ENCODE peak calls at places on chromosome 9, in seven cellular contexts. One of them, this sample, is unnamed. For H3K36me3 and H3K4me1, the result is how much of the 10 kb centered on the place peaks cover.

GRCh38 chr9:88310310-88310980 is 77.8 kb upstream of the SPIN1 start:
- DNase-seq in OCI-LY7: no peak
- DNase-seq in heart left ventricle: no peak
- DNase-seq in transverse colon: peak
- DNase-seq in right atrium auricular region: no peak
- DNase-seq in right lobe of liver: no peak
- DNase-seq in fibroblast of lung: peak
- DNase-seq in this sample: no peak

GRCh38 chr9:23088932-23089364 is 642.3 kb downstream of the DMRTA1 start:
- DNase-seq in OCI-LY7: peak
- DNase-seq in heart left ventricle: no peak
- DNase-seq in transverse colon: no peak
- DNase-seq in right atrium auricular region: no peak
- DNase-seq in right lobe of liver: peak
- DNase-seq in fibroblast of lung: no peak
- DNase-seq in this sample: no peak

GRCh38 chr9:100131875-100132430 is 32.9 kb downstream of the INVS start:
- DNase-seq in OCI-LY7: no peak
- DNase-seq in heart left ventricle: no peak
- DNase-seq in transverse colon: no peak
- DNase-seq in right atrium auricular region: no peak
- DNase-seq in right lobe of liver: no peak
- DNase-seq in fibroblast of lung: no peak
- DNase-seq in this sample: no peak

GRCh38 chr9:70011366-70011765 is 32.3 kb upstream of the MAMDC2 start:
- DNase-seq in OCI-LY7: no peak
- DNase-seq in heart left ventricle: no peak
- DNase-seq in transverse colon: no peak
- DNase-seq in right atrium auricular region: no peak
- DNase-seq in right lobe of liver: no peak
- DNase-seq in fibroblast of lung: no peak
- DNase-seq in this sample: no peak

GRCh38 chr9:68599826-68600225 is 59.1 kb upstream of the TMEM252 start:
- DNase-seq in OCI-LY7: no peak
- DNase-seq in heart left ventricle: no peak
- DNase-seq in transverse colon: no peak
- DNase-seq in right atrium auricular region: no peak
- DNase-seq in right lobe of liver: no peak
- DNase-seq in fibroblast of lung: no peak
- DNase-seq in this sample: no peak

GRCh38 chr9:19999491-20000057 is 210.7 kb upstream of the SLC24A2 start:
- DNase-seq in OCI-LY7: no peak
- DNase-seq in heart left ventricle: no peak
- DNase-seq in transverse colon: no peak
- DNase-seq in right atrium auricular region: no peak
- DNase-seq in right lobe of liver: no peak
- DNase-seq in fibroblast of lung: peak
- DNase-seq in this sample: no peak

GRCh38 chr9:117526674-117527073 is 111.8 kb upstream of the ASTN2 start:
- DNase-seq in OCI-LY7: no peak
- DNase-seq in heart left ventricle: no peak
- DNase-seq in transverse colon: no peak
- DNase-seq in right atrium auricular region: no peak
- DNase-seq in right lobe of liver: no peak
- DNase-seq in fibroblast of lung: no peak
- DNase-seq in this sample: no peak

GRCh38 chr9:79209012-79209411 is 362.8 kb upstream of the TLE4 start:
- DNase-seq in OCI-LY7: no peak
- DNase-seq in heart left ventricle: no peak
- DNase-seq in transverse colon: no peak
- DNase-seq in right atrium auricular region: no peak
- DNase-seq in right lobe of liver: no peak
- DNase-seq in fibroblast of lung: no peak
- DNase-seq in this sample: no peak

GRCh38 chr9:86546712-86547111 is 192.5 kb upstream of the TUT7 start:
- DNase-seq in OCI-LY7: no peak
- DNase-seq in heart left ventricle: no peak
- DNase-seq in transverse colon: no peak
- DNase-seq in right atrium auricular region: no peak
- DNase-seq in right lobe of liver: no peak
- DNase-seq in fibroblast of lung: peak
- DNase-seq in this sample: no peak

GRCh38 chr9:93662952-93663572 is 86.7 kb downstream of the PHF2 start:
- DNase-seq in OCI-LY7: no peak
- DNase-seq in heart left ventricle: no peak
- DNase-seq in transverse colon: no peak
- DNase-seq in right atrium auricular region: no peak
- DNase-seq in right lobe of liver: no peak
- DNase-seq in fibroblast of lung: no peak
- DNase-seq in this sample: no peak

GRCh38 chr9:96116275-96117051 is 185.5 kb downstream of the HSD17B3 start:
- DNase-seq in OCI-LY7: no peak
- DNase-seq in heart left ventricle: no peak
- DNase-seq in transverse colon: peak
- DNase-seq in right atrium auricular region: no peak
- DNase-seq in right lobe of liver: no peak
- DNase-seq in fibroblast of lung: peak
- DNase-seq in this sample: no peak

GRCh38 chr9:106419737-106420136 is 443.2 kb upstream of the ZNF462 start:
- DNase-seq in OCI-LY7: no peak
- DNase-seq in heart left ventricle: no peak
- DNase-seq in transverse colon: no peak
- DNase-seq in right atrium auricular region: no peak
- DNase-seq in right lobe of liver: no peak
- DNase-seq in fibroblast of lung: no peak
- DNase-seq in this sample: no peak

DNA sequence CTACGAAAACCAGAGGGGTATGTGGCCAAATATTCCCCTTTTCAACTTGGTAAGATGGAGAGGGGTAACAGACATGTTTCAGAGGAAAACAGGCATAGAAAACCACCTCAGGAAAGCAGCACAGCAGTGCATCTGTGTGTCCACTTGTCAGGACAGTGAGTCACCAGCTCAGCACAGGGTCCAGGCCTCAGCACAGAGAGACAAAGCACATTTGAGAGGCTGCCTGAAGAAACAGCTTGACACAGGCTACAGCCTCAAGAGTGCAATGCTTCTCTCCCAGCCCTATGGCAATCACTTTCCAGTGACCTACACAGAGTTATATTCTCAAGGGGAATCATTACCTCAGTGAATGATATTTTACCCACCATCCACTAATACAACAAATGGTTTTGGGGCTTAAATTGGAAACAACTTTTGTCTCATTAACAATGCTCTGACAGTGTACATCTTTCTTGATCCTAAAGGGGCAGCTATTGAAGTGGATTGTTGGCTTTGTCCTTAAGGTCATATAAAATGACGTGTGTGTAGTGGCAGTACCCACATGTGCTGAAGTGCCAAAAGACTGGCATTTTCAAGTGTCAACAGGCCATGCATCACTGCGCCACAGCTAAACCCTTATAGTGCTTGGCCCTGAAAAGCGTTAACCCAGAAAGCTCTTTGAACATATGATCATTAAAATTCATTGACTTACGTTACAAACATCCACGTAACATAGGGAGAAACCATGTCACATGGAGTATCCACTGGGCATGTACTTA is 46.4 kb downstream of the ERMP1 start:
- DNase-seq in OCI-LY7: no peak
- DNase-seq in heart left ventricle: no peak
- DNase-seq in transverse colon: no peak
- DNase-seq in right atrium auricular region: no peak
- DNase-seq in right lobe of liver: no peak
- DNase-seq in fibroblast of lung: peak
- DNase-seq in this sample: no peak
- H3K27ac ChIP-seq in OCI-LY7: no peak
- H3K27ac ChIP-seq in heart left ventricle: no peak
- H3K27ac ChIP-seq in transverse colon: no peak
- H3K27ac ChIP-seq in right atrium auricular region: no peak
- H3K27ac ChIP-seq in right lobe of liver: no peak
- H3K27ac ChIP-seq in fibroblast of lung: no peak
- H3K27ac ChIP-seq in this sample: no peak

DNA sequence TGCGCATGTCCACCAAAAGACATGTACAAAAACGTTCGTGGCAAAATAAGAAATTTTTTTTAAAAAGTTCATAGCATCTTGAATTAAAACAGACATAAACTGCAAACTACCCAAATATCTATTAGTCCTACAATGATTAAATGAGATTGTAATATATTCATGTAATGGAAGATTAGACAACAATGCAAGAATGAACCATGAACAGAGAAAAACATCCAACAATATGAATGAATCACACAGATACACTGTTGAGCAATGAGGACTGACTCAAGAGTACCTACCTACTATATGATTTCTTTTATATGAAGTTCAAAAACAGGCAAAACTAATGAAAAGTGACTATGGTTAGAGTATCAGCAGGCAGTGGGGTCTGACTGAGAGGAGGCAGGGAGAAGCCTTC is 17.9 kb upstream of the CTNNAL1 start:
- DNase-seq in OCI-LY7: no peak
- DNase-seq in heart left ventricle: no peak
- DNase-seq in transverse colon: no peak
- DNase-seq in right atrium auricular region: no peak
- DNase-seq in right lobe of liver: no peak
- DNase-seq in fibroblast of lung: peak
- DNase-seq in this sample: no peak
- H3K36me3 ChIP-seq in OCI-LY7: half or more
- H3K36me3 ChIP-seq in heart left ventricle: half or more
- H3K36me3 ChIP-seq in transverse colon: under half
- H3K36me3 ChIP-seq in right atrium auricular region: under half
- H3K36me3 ChIP-seq in right lobe of liver: under half
- H3K36me3 ChIP-seq in fibroblast of lung: under half
- H3K36me3 ChIP-seq in this sample: half or more

GRCh38 chr9:136547508-136548215 is 1.8 kb upstream of the NOTCH1 start:
- DNase-seq in OCI-LY7: no peak
- DNase-seq in heart left ventricle: no peak
- DNase-seq in transverse colon: no peak
- DNase-seq in right atrium auricular region: no peak
- DNase-seq in right lobe of liver: no peak
- DNase-seq in fibroblast of lung: no peak
- DNase-seq in this sample: no peak

GRCh38 chr9:136551401-136552116 is 5.7 kb upstream of the NOTCH1 start:
- DNase-seq in OCI-LY7: peak
- DNase-seq in heart left ventricle: peak
- DNase-seq in transverse colon: peak
- DNase-seq in right atrium auricular region: peak
- DNase-seq in right lobe of liver: no peak
- DNase-seq in fibroblast of lung: peak
- DNase-seq in this sample: no peak

GRCh38 chr9:136550439-136551085 is 4.7 kb upstream of the NOTCH1 start:
- DNase-seq in OCI-LY7: no peak
- DNase-seq in heart left ventricle: no peak
- DNase-seq in transverse colon: no peak
- DNase-seq in right atrium auricular region: no peak
- DNase-seq in right lobe of liver: no peak
- DNase-seq in fibroblast of lung: no peak
- DNase-seq in this sample: no peak

GRCh38 chr9:136546697-136547481 is 1.0 kb upstream of the NOTCH1 start:
- DNase-seq in OCI-LY7: peak
- DNase-seq in heart left ventricle: no peak
- DNase-seq in transverse colon: peak
- DNase-seq in right atrium auricular region: peak
- DNase-seq in right lobe of liver: peak
- DNase-seq in fibroblast of lung: peak
- DNase-seq in this sample: peak

DNA sequence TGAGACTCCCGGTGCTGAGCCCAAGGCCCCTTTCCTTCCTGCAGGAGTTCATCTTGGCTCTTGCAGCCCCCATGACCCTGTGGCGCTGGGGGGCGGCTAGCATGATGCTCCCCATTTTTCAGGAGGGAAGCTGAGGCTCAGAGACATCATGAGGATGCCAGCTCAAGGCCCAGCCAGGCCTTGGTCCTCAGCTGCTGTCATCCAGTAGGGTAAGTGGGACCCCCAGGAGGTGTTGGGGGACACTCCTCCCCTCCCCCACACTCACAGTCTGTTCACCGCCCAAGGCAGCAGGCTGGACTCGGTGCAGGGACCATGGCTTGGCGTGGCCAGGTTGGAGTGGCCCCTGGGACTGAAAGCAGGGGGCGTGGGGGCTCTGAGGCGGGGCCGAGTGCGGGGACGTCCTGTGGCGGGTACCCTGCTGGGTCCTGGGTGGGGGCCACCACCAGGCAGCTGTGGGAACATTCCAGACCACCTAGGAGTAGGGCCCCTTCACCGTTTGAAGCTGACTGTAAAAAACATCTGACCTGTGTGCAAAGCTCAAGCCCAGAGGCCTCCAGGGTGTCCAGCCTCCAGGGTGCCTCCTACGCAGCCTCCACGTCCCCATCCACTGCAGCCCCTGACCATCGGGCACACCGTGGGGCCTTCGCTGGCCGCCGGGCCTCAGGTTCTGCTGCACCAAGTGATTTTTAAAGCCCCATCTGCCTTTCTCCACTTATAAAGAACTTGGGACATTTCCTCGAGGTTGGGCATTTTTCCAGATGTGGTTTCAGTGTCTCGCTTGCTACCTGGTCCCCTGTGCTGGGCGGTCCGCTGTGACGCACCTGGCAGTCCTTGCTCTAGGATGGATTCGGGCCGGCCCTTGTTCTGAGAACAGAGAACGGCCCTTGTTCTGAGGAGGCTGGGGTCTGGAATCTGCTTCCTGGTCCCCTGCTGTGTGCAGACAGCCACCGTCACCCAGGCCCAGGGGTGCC is 3.4 kb upstream of the NOTCH1 start:
- DNase-seq in OCI-LY7: no peak
- DNase-seq in heart left ventricle: no peak
- DNase-seq in transverse colon: no peak
- DNase-seq in right atrium auricular region: no peak
- DNase-seq in right lobe of liver: no peak
- DNase-seq in fibroblast of lung: no peak
- DNase-seq in this sample: no peak
- H3K4me1 ChIP-seq in OCI-LY7: under half
- H3K4me1 ChIP-seq in heart left ventricle: under half
- H3K4me1 ChIP-seq in transverse colon: under half
- H3K4me1 ChIP-seq in right atrium auricular region: under half
- H3K4me1 ChIP-seq in right lobe of liver: under half
- H3K4me1 ChIP-seq in fibroblast of lung: under half
- H3K4me1 ChIP-seq in this sample: under half

GRCh38 chr9:14277202-14277601 is 36.7 kb downstream of the NFIB start:
- DNase-seq in OCI-LY7: no peak
- DNase-seq in heart left ventricle: peak
- DNase-seq in transverse colon: no peak
- DNase-seq in right atrium auricular region: no peak
- DNase-seq in right lobe of liver: no peak
- DNase-seq in fibroblast of lung: peak
- DNase-seq in this sample: no peak

GRCh38 chr9:14279671-14280070 is 34.3 kb downstream of the NFIB start:
- DNase-seq in OCI-LY7: no peak
- DNase-seq in heart left ventricle: no peak
- DNase-seq in transverse colon: no peak
- DNase-seq in right atrium auricular region: no peak
- DNase-seq in right lobe of liver: no peak
- DNase-seq in fibroblast of lung: no peak
- DNase-seq in this sample: no peak

GRCh38 chr9:14275331-14275730 is 38.6 kb downstream of the NFIB start:
- DNase-seq in OCI-LY7: no peak
- DNase-seq in heart left ventricle: no peak
- DNase-seq in transverse colon: no peak
- DNase-seq in right atrium auricular region: no peak
- DNase-seq in right lobe of liver: no peak
- DNase-seq in fibroblast of lung: no peak
- DNase-seq in this sample: no peak

GRCh38 chr9:14278291-14278721 is 35.6 kb downstream of the NFIB start:
- DNase-seq in OCI-LY7: no peak
- DNase-seq in heart left ventricle: no peak
- DNase-seq in transverse colon: no peak
- DNase-seq in right atrium auricular region: no peak
- DNase-seq in right lobe of liver: no peak
- DNase-seq in fibroblast of lung: peak
- DNase-seq in this sample: no peak

GRCh38 chr9:14277761-14278160 is 36.2 kb downstream of the NFIB start:
- DNase-seq in OCI-LY7: no peak
- DNase-seq in heart left ventricle: no peak
- DNase-seq in transverse colon: no peak
- DNase-seq in right atrium auricular region: no peak
- DNase-seq in right lobe of liver: no peak
- DNase-seq in fibroblast of lung: no peak
- DNase-seq in this sample: no peak
- H3K27ac ChIP-seq in OCI-LY7: no peak
- H3K27ac ChIP-seq in heart left ventricle: peak
- H3K27ac ChIP-seq in transverse colon: no peak
- H3K27ac ChIP-seq in right atrium auricular region: peak
- H3K27ac ChIP-seq in right lobe of liver: no peak
- H3K27ac ChIP-seq in fibroblast of lung: peak
- H3K27ac ChIP-seq in this sample: no peak

This sample was measured in CD4-positive, CD25-positive, alpha-beta regulatory T cell.